ENCODE peak calls at places on chromosomes 7 and 10, in nine cellular contexts. Z, A, F, X, R, O, B, C and P are unnamed samples.

GRCh38 chr7:141533149-141533949 is 17.9 kb upstream of the AGK start:
- DNase-seq in Z (peak; percentile 70), A (peak; percentile 78), F (peak; percentile 71), X (peak; percentile 72), R (peak; percentile 53), O (peak; percentile 82), B (peak; percentile 72), C (peak; percentile 68), P (peak; percentile 75)

GRCh38 chr7:35491233-35491632 is 203.7 kb downstream of the HERPUD2 start:
- DNase-seq in Z (no peak), A (no peak), F (no peak), X (no peak), R (no peak), O (no peak), B (no peak), C (no peak), P (no peak)

GRCh38 chr7:877312-878232 is 1.2 kb downstream of the GET4 start:
- DNase-seq in Z (no peak), A (no peak), F (peak; percentile 20), X (peak; percentile 56), R (no peak), O (peak; percentile 57), B (no peak), C (no peak), P (no peak)

GRCh38 chr10:125113661-125114388 is 46.5 kb downstream of the CTBP2 start:
- DNase-seq in Z (no peak), A (peak; percentile 73), F (no peak), X (peak; percentile 15), R (no peak), O (no peak), B (no peak), C (no peak), P (no peak)

GRCh38 chr10:59580257-59580863 is 129.3 kb downstream of the SLC16A9 start:
- DNase-seq in Z (no peak), A (peak; percentile 65), F (peak; percentile 12), X (no peak), R (no peak), O (no peak), B (peak; percentile 30), C (no peak), P (peak; percentile 23)

GRCh38 chr10:132692311-132692710 is 93.6 kb downstream of the NKX6-2 start:
- DNase-seq in Z (no peak), A (no peak), F (no peak), X (no peak), R (no peak), O (no peak), B (no peak), C (no peak), P (no peak)

GRCh38 chr7:106775552-106775936 is 89.5 kb upstream of the PIK3CG start:
- DNase-seq in Z (no peak), A (peak; percentile 87), F (no peak), X (no peak), R (no peak), O (no peak), B (peak; percentile 85), C (no peak), P (peak; percentile 92)

GRCh38 chr7:14233026-14233897 is 243.8 kb upstream of the ETV1 start:
- DNase-seq in Z (no peak), A (peak; percentile 40), F (no peak), X (no peak), R (no peak), O (peak; percentile 13), B (peak; percentile 35), C (no peak), P (peak; percentile 23)

GRCh38 chr10:56116684-56117083 is 244.4 kb downstream of the ZWINT start:
- DNase-seq in Z (no peak), A (no peak), F (no peak), X (no peak), R (no peak), O (no peak), B (no peak), C (no peak), P (no peak)

GRCh38 chr7:138538518-138538917 is 78.5 kb downstream of the TRIM24 start:
- DNase-seq in Z (no peak), A (peak; percentile 5), F (no peak), X (no peak), R (no peak), O (no peak), B (peak; percentile 10), C (no peak), P (peak; percentile 50)

GRCh38 chr7:44977956-44978355 is 859 bp downstream of the MYO1G start:
- DNase-seq in Z (no peak), A (no peak), F (no peak), X (peak; percentile 41), R (no peak), O (no peak), B (no peak), C (no peak), P (no peak)

GRCh38 chr7:143389316-143390097 is 8.4 kb downstream of the ZYX start:
- DNase-seq in Z (no peak), A (peak; percentile 45), F (no peak), X (no peak), R (no peak), O (no peak), B (no peak), C (no peak), P (no peak)

GRCh38 chr7:7264306-7265040 is 82.1 kb downstream of the C1GALT1 start:
- DNase-seq in Z (no peak), A (no peak), F (no peak), X (no peak), R (no peak), O (no peak), B (no peak), C (no peak), P (no peak)

GRCh38 chr7:98105942-98106544 is 619 bp upstream of the LMTK2 start:
- DNase-seq in Z (no peak), A (no peak), F (no peak), X (no peak), R (no peak), O (peak; percentile 60), B (no peak), C (no peak), P (no peak)

GRCh38 chr10:121244791-121245190 is 353.5 kb downstream of the FGFR2 start:
- DNase-seq in Z (no peak), A (no peak), F (no peak), X (no peak), R (no peak), O (no peak), B (peak; percentile 91), C (no peak), P (peak; percentile 82)

GRCh38 chr7:157276091-157276561 is 60.7 kb upstream of the DNAJB6 start:
- DNase-seq in Z (no peak), A (no peak), F (no peak), X (no peak), R (no peak), O (no peak), B (no peak), C (peak; percentile 27), P (no peak)

GRCh38 chr7:117283371-117283770 is 39.5 kb downstream of the WNT2 start:
- DNase-seq in Z (no peak), A (peak; percentile 91), F (no peak), X (no peak), R (no peak), O (no peak), B (peak; percentile 95), C (no peak), P (peak; percentile 90)

GRCh38 chr7:138726288-138726687 is 25.1 kb upstream of the SVOPL start:
- DNase-seq in Z (no peak), A (no peak), F (no peak), X (no peak), R (no peak), O (peak; percentile 5), B (no peak), C (no peak), P (no peak)

GRCh38 chr7:30469303-30469702 is 9.3 kb downstream of the NOD1 start:
- DNase-seq in Z (peak; percentile 19), A (peak; percentile 100), F (no peak), X (no peak), R (no peak), O (peak; percentile 70), B (peak; percentile 93), C (no peak), P (peak; percentile 58)

GRCh38 chr10:49265885-49266284 is 33.1 kb upstream of the C10orf71 start:
- DNase-seq in Z (no peak), A (no peak), F (no peak), X (no peak), R (no peak), O (no peak), B (no peak), C (no peak), P (no peak)

GRCh38 chr7:66697451-66698438 is 42.8 kb upstream of the RABGEF1 start:
- DNase-seq in Z (no peak), A (peak; percentile 77), F (no peak), X (no peak), R (no peak), O (no peak), B (peak; percentile 49), C (no peak), P (peak; percentile 88)

GRCh38 chr10:19638173-19638872 is 177.9 kb upstream of the PLXDC2 start:
- DNase-seq in Z (no peak), A (peak; percentile 92), F (no peak), X (no peak), R (no peak), O (peak; percentile 40), B (peak; percentile 81), C (no peak), P (peak; percentile 70)

GRCh38 chr7:152867482-152867833 is 107.9 kb downstream of the ACTR3B start:
- DNase-seq in Z (no peak), A (no peak), F (no peak), X (no peak), R (no peak), O (no peak), B (no peak), C (no peak), P (peak; percentile 17)

GRCh38 chr7:78226059-78226658 is 427.6 kb downstream of the PHTF2 start:
- DNase-seq in Z (no peak), A (peak; percentile 65), F (peak; percentile 56), X (peak; percentile 41), R (no peak), O (peak; percentile 79), B (peak; percentile 39), C (peak; percentile 11), P (peak; percentile 66)

GRCh38 chr10:89563861-89564478 is 28.6 kb upstream of the SLC16A12 start:
- DNase-seq in Z (no peak), A (peak; percentile 69), F (no peak), X (no peak), R (no peak), O (peak; percentile 57), B (peak; percentile 48), C (peak; percentile 55), P (peak; percentile 57)

GRCh38 chr10:10677479-10677878 is 340.2 kb upstream of the CELF2 start:
- DNase-seq in Z (no peak), A (peak; percentile 89), F (peak; percentile 35), X (peak; percentile 30), R (no peak), O (peak; percentile 75), B (no peak), C (no peak), P (no peak)

GRCh38 chr7:64463636-64464375 is 99.1 kb downstream of the ZNF680 start:
- DNase-seq in Z (no peak), A (peak; percentile 70), F (peak; percentile 53), X (no peak), R (no peak), O (peak; percentile 46), B (peak; percentile 78), C (no peak), P (no peak)

GRCh38 chr10:112915590-112916572 is 34.2 kb upstream of the TCF7L2 start:
- DNase-seq in Z (no peak), A (peak; percentile 61), F (no peak), X (peak; percentile 68), R (no peak), O (peak; percentile 87), B (peak; percentile 32), C (no peak), P (peak; percentile 74)

GRCh38 chr10:14247650-14248258 is 83.0 kb downstream of the FRMD4A start:
- DNase-seq in Z (no peak), A (no peak), F (no peak), X (no peak), R (no peak), O (no peak), B (no peak), C (no peak), P (no peak)